ENCODE peak calls at places on chromosomes 7 and 10, in seven cellular contexts. V, U, A, M, Y, O and D are unnamed samples.
A peak's percentile ranks its signal among the peaks of the same experiment; 100 is the strongest.

GRCh38 chr7:127938588-127938987 is 92.6 kb downstream of the LRRC4 start:
- DNase-seq in Y (no peak), O (no peak), M (no peak), V (no peak), U (peak; percentile 54), A (no peak), D (no peak)

GRCh38 chr10:28769147-28769604 is 91.9 kb downstream of the BAMBI start:
- DNase-seq in M (no peak), O (no peak), Y (no peak), V (no peak), U (no peak), A (no peak), D (no peak)

GRCh38 chr10:76206797-76207352 is 775.5 kb downstream of the LRMDA start:
- DNase-seq in U (no peak), O (no peak), V (no peak), M (no peak), A (no peak), Y (no peak), D (no peak)

GRCh38 chr7:93799750-93800357 is 90.7 kb downstream of the TFPI2 start:
- DNase-seq in U (peak; percentile 3), Y (no peak), O (no peak), M (no peak), V (no peak), A (no peak), D (no peak)

GRCh38 chr7:66265566-66265965 is 60.4 kb downstream of the TPST1 start:
- DNase-seq in M (no peak), O (no peak), A (no peak), Y (no peak), V (no peak), U (peak; percentile 34), D (no peak)

GRCh38 chr7:47255441-47255840 is 326.5 kb downstream of the TNS3 start:
- DNase-seq in V (peak; percentile 36), U (no peak), O (no peak), A (no peak), M (no peak), Y (no peak), D (no peak)

GRCh38 chr7:112074464-112074863 is 131.7 kb downstream of the DOCK4 start:
- DNase-seq in V (no peak), A (no peak), Y (no peak), O (no peak), M (no peak), U (no peak), D (no peak)

GRCh38 chr7:78011642-78012041 is 213.1 kb downstream of the PHTF2 start:
- DNase-seq in M (no peak), U (no peak), A (no peak), Y (no peak), V (no peak), O (no peak), D (no peak)

GRCh38 chr10:792083-792791 is 102.8 kb upstream of the DIP2C start:
- DNase-seq in V (peak; percentile 47), O (no peak), M (no peak), Y (peak; percentile 2), U (no peak), A (no peak), D (no peak)

GRCh38 chr10:58577394-58577793 is 64.7 kb downstream of the BICC1 start:
- DNase-seq in A (no peak), O (no peak), M (no peak), U (no peak), Y (no peak), V (no peak), D (no peak)

GRCh38 chr10:110244550-110244949 is 37.1 kb downstream of the MXI1 start:
- DNase-seq in O (no peak), M (no peak), U (no peak), Y (no peak), V (no peak), A (no peak), D (no peak)

GRCh38 chr7:101140339-101140699 is 13.4 kb downstream of the SERPINE1 start:
- DNase-seq in O (no peak), A (no peak), U (no peak), M (no peak), V (no peak), Y (no peak), D (no peak)

GRCh38 chr7:43758861-43759683 is 592 bp downstream of the BLVRA start:
- DNase-seq in V (peak; percentile 79), O (no peak), U (peak; percentile 48), Y (peak; percentile 49), M (peak; percentile 41), A (peak; percentile 9), D (peak; percentile 58)

GRCh38 chr7:20395094-20395493 is 64.4 kb downstream of the ITGB8 start:
- DNase-seq in M (no peak), V (no peak), U (no peak), A (no peak), O (no peak), Y (no peak), D (no peak)

GRCh38 chr7:152313879-152314604 is 121.8 kb downstream of the KMT2C start:
- DNase-seq in U (peak; percentile 42), M (no peak), Y (no peak), V (no peak), A (no peak), O (no peak), D (no peak)